ENCODE peak calls at places on chromosome 14, in nine cellular contexts. R, L, O, J, Z, D, I, V and Y are unnamed samples.

GRCh38 chr14:106268013-106268727 is 741.8 kb downstream of the TMEM121 start:
- DNase-seq in R (no peak), L (peak), O (no peak), J (peak), Z (no peak), D (peak), I (no peak), V (peak), Y (no peak)

GRCh38 chr14:37899365-37899764 is 303.9 kb downstream of the TTC6 start:
- DNase-seq in R (no peak), L (no peak), O (no peak), J (no peak), Z (no peak), D (no peak), I (no peak), V (no peak), Y (no peak)

GRCh38 chr14:101118746-101119610 is 215.5 kb upstream of the RTL1 start:
- DNase-seq in R (peak), L (no peak), O (no peak), J (no peak), Z (no peak), D (no peak), I (peak), V (no peak), Y (no peak)

GRCh38 chr14:54815016-54815415 is 87.6 kb downstream of the GCH1 start:
- DNase-seq in R (no peak), L (no peak), O (peak), J (no peak), Z (no peak), D (no peak), I (no peak), V (no peak), Y (no peak)

GRCh38 chr14:58873228-58873953 is 235.6 kb downstream of the DACT1 start:
- DNase-seq in R (no peak), L (no peak), O (no peak), J (no peak), Z (no peak), D (no peak), I (peak), V (no peak), Y (no peak)

GRCh38 chr14:32134448-32135070 is 57.5 kb downstream of the ARHGAP5 start:
- DNase-seq in R (no peak), L (no peak), O (peak), J (no peak), Z (no peak), D (no peak), I (no peak), V (no peak), Y (no peak)

GRCh38 chr14:73426877-73427276 is 31.5 kb downstream of the NUMB start:
- DNase-seq in R (no peak), L (no peak), O (no peak), J (no peak), Z (peak), D (peak), I (no peak), V (no peak), Y (no peak)

GRCh38 chr14:99189201-99189801 is 82.7 kb downstream of the BCL11B start:
- DNase-seq in R (no peak), L (no peak), O (no peak), J (no peak), Z (no peak), D (no peak), I (no peak), V (no peak), Y (no peak)

GRCh38 chr14:53010193-53010592 is 59.3 kb upstream of the FERMT2 start:
- DNase-seq in R (no peak), L (no peak), O (no peak), J (no peak), Z (no peak), D (no peak), I (no peak), V (no peak), Y (no peak)

GRCh38 chr14:50943261-50943942 is 881 bp downstream of the PYGL start:
- DNase-seq in R (peak), L (no peak), O (no peak), J (no peak), Z (peak), D (no peak), I (no peak), V (peak), Y (no peak)

GRCh38 chr14:84420236-84420635 is 1109.7 kb upstream of the FLRT2 start:
- DNase-seq in R (no peak), L (no peak), O (no peak), J (no peak), Z (no peak), D (no peak), I (no peak), V (no peak), Y (no peak)

GRCh38 chr14:34204774-34205173 is 253.9 kb upstream of the EGLN3 start:
- DNase-seq in R (no peak), L (no peak), O (no peak), J (no peak), Z (no peak), D (no peak), I (no peak), V (no peak), Y (no peak)

GRCh38 chr14:74531467-74531866 is 37.9 kb downstream of the ISCA2 start:
- DNase-seq in R (peak), L (no peak), O (peak), J (no peak), Z (peak), D (no peak), I (no peak), V (peak), Y (no peak)

GRCh38 chr14:23160924-23161522 is 22.4 kb downstream of the SLC7A8 start:
- DNase-seq in R (no peak), L (no peak), O (peak), J (no peak), Z (peak), D (no peak), I (no peak), V (peak), Y (no peak)